ENCODE peak calls at places on chromosomes 4 and X, in nine cellular contexts. F is GM13976, Z is Daoy, H is brain microvascular endothelial cell, A is activated T-cell treated with anti-CD3 and anti-CD28 coated beads for 1 hour, T is adrenal gland, M is hippocampal formation, R is HTR-8/SVneo, G is chondrocyte. V is an unnamed sample.

GRCh38 chr4:174907508-174907907 is 10.7 kb upstream of the ADAM29 start:
- DNase-seq in T (no peak), Z (no peak), F (no peak), M (no peak), A (no peak), R (no peak), G (no peak), H (no peak), V (no peak)

GRCh38 chr4:173529505-173530325 is at the start of gene HAND2:
- DNase-seq in G (no peak), A (no peak), M (no peak), T (peak), R (peak), H (no peak), Z (peak), F (no peak), V (no peak)

GRCh38 chr4:874971-875817 is 49.3 kb upstream of the CPLX1 start:
- DNase-seq in T (no peak), A (no peak), G (no peak), H (no peak), F (no peak), R (no peak), M (no peak), Z (no peak), V (no peak)

GRCh38 chrX:135977611-135978010 is 3.8 kb upstream of the MMGT1 start:
- DNase-seq in A (no peak), G (no peak), M (no peak), T (no peak), R (no peak), F (no peak), H (no peak), Z (no peak), V (no peak)

GRCh38 chr4:83074086-83074704 is 39.2 kb downstream of the COPS4 start:
- DNase-seq in Z (peak), R (peak), A (peak), G (no peak), H (peak), T (no peak), F (peak), M (peak), V (peak)

GRCh38 chr4:92235741-92236140 is 68.0 kb upstream of the GRID2 start:
- DNase-seq in R (no peak), F (no peak), G (no peak), Z (peak), H (no peak), T (no peak), M (no peak), A (no peak), V (no peak)

GRCh38 chr4:8919651-8920288 is 48.1 kb upstream of the HMX1 start:
- DNase-seq in F (no peak), M (no peak), Z (no peak), G (peak), A (no peak), R (no peak), H (no peak), T (peak), V (peak)

GRCh38 chrX:5936438-5936837 is 292.2 kb downstream of the NLGN4X start:
- DNase-seq in A (no peak), G (no peak), F (no peak), R (no peak), T (no peak), Z (no peak), H (no peak), M (no peak), V (no peak)

GRCh38 chr4:85860066-85860465 is 385.1 kb downstream of the ARHGAP24 start:
- DNase-seq in Z (peak), R (no peak), G (no peak), H (peak), T (no peak), A (no peak), M (no peak), F (no peak), V (no peak)

GRCh38 chr4:144209491-144209890 is 69.0 kb upstream of the GYPA start:
- DNase-seq in H (no peak), F (no peak), Z (no peak), G (no peak), T (no peak), M (no peak), A (no peak), R (no peak), V (no peak)

GRCh38 chrX:108362026-108362425 is 76.2 kb downstream of the COL4A6 start:
- DNase-seq in T (no peak), M (no peak), Z (no peak), G (no peak), F (no peak), A (no peak), H (peak), R (no peak), V (no peak)

V was measured in ureter.